ENCODE peak calls at places on chromosomes 4 and X, in five cellular contexts. L is K562, E is neuronal stem cell, C is astrocyte, O is fibroblast of lung. P is an unnamed sample.

GRCh38 chr4:25310066-25310824 is 2.3 kb upstream of the ZCCHC4 start:
- DNase-seq in C (no peak), L (no peak), E (no peak), O (no peak), P (peak)

GRCh38 chr4:130703211-130703920 is 1607.4 kb downstream of the C4orf33 start:
- DNase-seq in C (no peak), E (no peak), L (no peak), O (no peak), P (no peak)

GRCh38 chrX:148806145-148806868 is 305.9 kb downstream of the AFF2 start:
- DNase-seq in C (no peak), L (no peak), E (no peak), O (no peak), P (no peak)

GRCh38 chr4:28886934-28887333 is 1833.2 kb upstream of the PCDH7 start:
- DNase-seq in O (peak), C (peak), E (no peak), L (no peak), P (no peak)

GRCh38 chr4:56786955-56787354 is 34.5 kb downstream of the SPINK2 start:
- DNase-seq in C (peak), E (no peak), L (no peak), O (peak), P (no peak)

GRCh38 chrX:40155617-40156471 is 58.1 kb upstream of the BCOR start:
- DNase-seq in O (no peak), L (peak), C (no peak), E (no peak), P (no peak)

GRCh38 chr4:84568496-84568895 is 14.4 kb upstream of the CDS1 start:
- DNase-seq in L (no peak), C (no peak), E (no peak), O (no peak), P (no peak)

GRCh38 chr4:123741906-123742305 is 345.3 kb downstream of the SPRY1 start:
- DNase-seq in L (no peak), C (peak), O (peak), E (no peak), P (no peak)

GRCh38 chrX:124223524-124223923 is 108.9 kb upstream of the TEX13D start:
- DNase-seq in C (no peak), L (no peak), O (no peak), E (no peak), P (no peak)

GRCh38 chrX:69109706-69110635 is 55.3 kb downstream of the PJA1 start:
- DNase-seq in O (peak), C (peak), L (peak), E (no peak), P (no peak)

GRCh38 chrX:8724176-8724757 is 7.7 kb downstream of the ANOS1 start:
- DNase-seq in O (no peak), E (no peak), C (no peak), L (no peak), P (no peak)

GRCh38 chr4:169621754-169622481 is 1.5 kb downstream of the CLCN3 start:
- DNase-seq in C (peak), O (peak), L (no peak), E (no peak), P (peak)

GRCh38 chrX:17442898-17443297 is 67.9 kb downstream of the NHS start:
- DNase-seq in L (no peak), C (peak), E (no peak), O (peak), P (no peak)

GRCh38 chrX:20456971-20457370 is 190.3 kb upstream of the RPS6KA3 start:
- DNase-seq in C (no peak), E (no peak), L (no peak), O (no peak), P (no peak)

GRCh38 chr4:31548823-31549222 is 828.7 kb downstream of the PCDH7 start:
- DNase-seq in E (no peak), L (no peak), O (peak), C (peak), P (no peak)

GRCh38 chrX:141314441-141314840 is 72.1 kb upstream of the SPANXC start:
- DNase-seq in O (peak), L (no peak), C (peak), E (no peak), P (no peak)

GRCh38 chrX:109537324-109537665 is 651 bp downstream of the NXT2 start:
- DNase-seq in E (no peak), L (no peak), C (peak), O (peak), P (peak)

GRCh38 chr4:148312996-148313490 is 129.2 kb downstream of the NR3C2 start:
- DNase-seq in E (no peak), L (no peak), C (no peak), O (no peak), P (no peak)

GRCh38 chr4:110616162-110617062 is 6.5 kb downstream of the PITX2 start:
- DNase-seq in E (no peak), L (no peak), O (no peak), C (no peak), P (no peak)

GRCh38 chr4:1359161-1359535 is 12.1 kb downstream of the UVSSA start:
- DNase-seq in O (no peak), E (no peak), L (no peak), C (no peak), P (no peak)

GRCh38 chr4:168535689-168536088 is 38.8 kb downstream of the PALLD start:
- DNase-seq in O (no peak), E (no peak), L (no peak), C (no peak), P (no peak)
- H3K9ac ChIP-seq in O (no peak), E (no peak), L (no peak), C (no peak), P (no peak)

GRCh38 chr4:3729885-3730226 is 36.3 kb upstream of the ADRA2C start:
- DNase-seq in O (no peak), C (no peak), L (peak), E (no peak), P (no peak)
- H3K9ac ChIP-seq in O (no peak), C (no peak), L (no peak), E (no peak), P (no peak)

GRCh38 chr4:153483432-153484418 is 17.6 kb downstream of the TMEM131L start:
- DNase-seq in O (no peak), L (no peak), C (no peak), E (no peak), P (no peak)
- H3K9ac ChIP-seq in O (no peak), L (no peak), C (no peak), E (no peak), P (no peak)

GRCh38 chr4:186104114-186104894 is at the start of gene FAM149A:
- DNase-seq in O (peak), C (no peak), E (no peak), L (no peak), P (peak)
- H3K9ac ChIP-seq in O (no peak), C (peak), E (no peak), L (no peak), P (peak)

P was measured in MM.1S.